ENCODE peak calls at places on chromosomes 5 and 9, in eight cellular contexts. B, O, N, X, Z, G, S and Q are unnamed samples.

GRCh38 chr5:142512041-142512679 is 173.7 kb downstream of the FGF1 start:
- DNase-seq in B (peak; percentile 56), O (no peak), N (no peak), X (peak; percentile 45), Z (peak; percentile 34), G (peak; percentile 83), S (no peak), Q (peak; percentile 37)

GRCh38 chr9:73042155-73042554 is 89.3 kb upstream of the ALDH1A1 start:
- DNase-seq in B (no peak), O (no peak), N (no peak), X (no peak), Z (no peak), G (no peak), S (no peak), Q (no peak)

GRCh38 chr5:114434396-114435219 is 72.7 kb downstream of the KCNN2 start:
- DNase-seq in B (no peak), O (no peak), N (no peak), X (no peak), Z (no peak), G (no peak), S (no peak), Q (no peak)

GRCh38 chr5:24364711-24365110 is 280.1 kb downstream of the CDH10 start:
- DNase-seq in B (no peak), O (no peak), N (no peak), X (no peak), Z (no peak), G (no peak), S (no peak), Q (no peak)

GRCh38 chr5:148559461-148559860 is 94.9 kb downstream of the HTR4 start:
- DNase-seq in B (no peak), O (no peak), N (no peak), X (no peak), Z (no peak), G (no peak), S (no peak), Q (no peak)

GRCh38 chr5:142866563-142867275 is 96.5 kb downstream of the ARHGAP26 start:
- DNase-seq in B (no peak), O (peak; percentile 8), N (no peak), X (no peak), Z (peak; percentile 43), G (peak; percentile 66), S (no peak), Q (peak; percentile 45)

GRCh38 chr9:16710888-16711287 is 159.6 kb downstream of the BNC2 start:
- DNase-seq in B (no peak), O (no peak), N (no peak), X (no peak), Z (no peak), G (no peak), S (no peak), Q (no peak)

GRCh38 chr9:96496368-96497116 is 46.6 kb downstream of the HABP4 start:
- DNase-seq in B (no peak), O (no peak), N (no peak), X (no peak), Z (no peak), G (no peak), S (no peak), Q (no peak)

GRCh38 chr9:107749787-107750444 is 260.3 kb upstream of the KLF4 start:
- DNase-seq in B (peak; percentile 95), O (no peak), N (peak; percentile 88), X (peak; percentile 93), Z (peak; percentile 80), G (peak; percentile 92), S (peak; percentile 81), Q (peak; percentile 68)

GRCh38 chr5:67827521-67827920 is 388.0 kb upstream of the PIK3R1 start:
- DNase-seq in B (no peak), O (no peak), N (no peak), X (no peak), Z (no peak), G (no peak), S (no peak), Q (no peak)

GRCh38 chr5:31809037-31809910 is 170.3 kb downstream of the PDZD2 start:
- DNase-seq in B (peak; percentile 78), O (no peak), N (no peak), X (peak; percentile 83), Z (peak; percentile 66), G (peak; percentile 56), S (peak; percentile 74), Q (peak; percentile 49)

GRCh38 chr9:76608562-76609254 is 149.7 kb downstream of the GCNT1 start:
- DNase-seq in B (no peak), O (no peak), N (no peak), X (no peak), Z (no peak), G (no peak), S (no peak), Q (no peak)

GRCh38 chr9:114497220-114497619 is 8.1 kb downstream of the WHRN start:
- DNase-seq in B (no peak), O (no peak), N (no peak), X (no peak), Z (no peak), G (no peak), S (no peak), Q (no peak)

GRCh38 chr9:70021026-70021571 is 22.5 kb upstream of the MAMDC2 start:
- DNase-seq in B (no peak), O (no peak), N (no peak), X (no peak), Z (no peak), G (no peak), S (no peak), Q (no peak)
- H3K27ac ChIP-seq in B (no peak overlapping the region), O (no peak overlapping the region), N (no peak overlapping the region), X (no peak overlapping the region), Z (no peak overlapping the region), G (no peak overlapping the region), S (no peak overlapping the region), Q (no peak overlapping the region)

DNA sequence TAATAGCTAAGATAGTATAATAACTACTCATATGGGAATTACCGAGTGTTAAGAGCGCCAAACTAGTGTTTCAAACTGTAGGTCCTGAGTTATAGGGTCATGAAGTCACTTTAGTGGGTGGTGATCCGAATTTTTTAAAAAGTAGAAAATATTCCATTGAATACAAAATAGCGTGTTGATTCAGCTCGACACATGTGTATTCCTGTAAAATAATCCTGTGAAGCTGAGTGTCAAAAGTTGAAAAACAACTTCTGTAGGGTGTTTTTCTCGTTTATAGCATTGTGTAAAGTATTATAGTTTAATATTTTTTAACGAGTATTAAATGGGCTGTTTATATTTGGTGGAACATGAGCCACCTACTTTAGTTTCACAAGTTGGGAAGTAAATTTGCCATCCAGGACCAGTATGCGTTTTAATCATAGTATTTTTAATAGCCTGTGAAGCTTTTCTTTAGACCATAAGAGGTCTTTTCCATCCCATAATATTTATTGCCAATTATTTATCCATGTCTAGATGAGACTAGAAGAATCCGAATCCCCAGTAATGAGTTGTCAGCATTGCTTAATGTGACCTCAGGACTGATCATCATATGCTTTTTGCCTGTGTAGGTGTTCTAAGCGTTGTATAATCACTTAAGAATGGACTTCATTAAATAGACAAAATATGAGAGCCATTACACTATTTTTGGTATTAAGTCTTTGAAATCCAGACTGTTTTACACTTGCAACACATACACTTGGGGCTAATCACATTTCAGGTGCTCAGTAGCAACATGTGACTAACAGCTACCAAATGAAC is 84.1 kb downstream of the PTPDC1 start:
- DNase-seq in B (no peak), O (no peak), N (no peak), X (no peak), Z (no peak), G (no peak), S (no peak), Q (no peak)
- H3K27ac ChIP-seq in B (peak overlapping the region; percentile 100), O (peak overlapping the region; percentile 15), N (peak overlapping the region; percentile 97), X (peak overlapping the region; percentile 100), Z (peak overlapping the region; percentile 56), G (peak overlapping the region; percentile 98), S (peak overlapping the region; percentile 99), Q (peak overlapping the region; percentile 99)

GRCh38 chr9:109117856-109118801 is 1.6 kb downstream of the TMEM245 start:
- DNase-seq in B (peak; percentile 63), O (peak; percentile 33), N (no peak), X (no peak), Z (no peak), G (peak; percentile 67), S (no peak), Q (peak; percentile 85)

GRCh38 chr9:109121218-109121796 is 1.6 kb upstream of the TMEM245 start:
- DNase-seq in B (no peak), O (no peak), N (no peak), X (no peak), Z (no peak), G (no peak), S (no peak), Q (no peak)

GRCh38 chr9:109119439-109120203 is at the start of gene TMEM245:
- DNase-seq in B (peak; percentile 98), O (peak; percentile 94), N (peak; percentile 97), X (peak; percentile 97), Z (peak; percentile 97), G (peak; percentile 98), S (peak; percentile 97), Q (peak; percentile 98)

GRCh38 chr9:109118802-109119438 is 827 bp downstream of the TMEM245 start:
- DNase-seq in B (peak; percentile 62), O (no peak), N (no peak), X (no peak), Z (peak; percentile 38), G (peak; percentile 52), S (no peak), Q (peak; percentile 32)

DNA sequence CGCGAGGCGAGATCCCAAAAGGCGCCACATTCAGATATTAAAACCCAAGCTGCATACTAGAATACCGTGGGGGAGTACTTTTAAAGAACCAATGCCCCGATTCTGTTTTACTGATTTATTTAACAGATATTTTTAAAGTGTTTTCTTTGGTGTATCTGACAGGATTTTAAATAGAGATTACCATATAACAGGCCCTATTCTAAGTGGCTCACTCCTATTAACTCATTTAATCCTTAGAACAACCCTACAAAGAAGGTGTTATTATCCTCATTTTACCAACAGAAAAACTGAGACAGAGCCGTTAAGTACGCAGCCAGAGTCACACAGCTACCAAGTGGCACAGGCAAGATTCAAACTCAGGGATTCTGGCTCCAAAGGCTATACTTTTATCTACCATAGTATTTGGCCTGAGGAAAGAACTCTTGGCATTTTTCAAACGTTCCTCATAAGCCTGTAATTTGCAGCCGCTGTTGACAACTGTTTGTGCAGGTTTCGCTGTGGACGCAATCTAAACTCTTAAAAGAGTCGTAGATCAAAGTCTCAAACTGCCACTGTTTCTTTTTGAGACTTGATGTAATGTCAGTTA is 550 bp upstream of the TMEM245 start:
- DNase-seq in B (no peak), O (no peak), N (no peak), X (no peak), Z (no peak), G (no peak), S (no peak), Q (no peak)
- H3K27ac ChIP-seq in B (no peak overlapping the region), O (no peak overlapping the region), N (peak overlapping the region; percentile 96), X (no peak overlapping the region), Z (no peak overlapping the region), G (no peak overlapping the region), S (no peak overlapping the region), Q (no peak overlapping the region)

GRCh38 chr9:95061916-95062600 is 255.5 kb downstream of the FANCC start:
- DNase-seq in B (no peak), O (no peak), N (no peak), X (no peak), Z (no peak), G (no peak), S (no peak), Q (no peak)
- H3K27ac ChIP-seq in B (peak overlapping the region; percentile 93), O (no peak overlapping the region), N (peak overlapping the region; percentile 14), X (peak overlapping the region; percentile 27), Z (peak overlapping the region; percentile 37), G (peak overlapping the region; percentile 0), S (no peak overlapping the region), Q (no peak overlapping the region)

GRCh38 chr5:78829811-78830499 is 155.2 kb downstream of the ARSB start:
- DNase-seq in B (peak; percentile 77), O (no peak), N (no peak), X (peak; percentile 82), Z (no peak), G (peak; percentile 68), S (no peak), Q (peak; percentile 92)
- H3K27ac ChIP-seq in B (no peak overlapping the region), O (no peak overlapping the region), N (no peak overlapping the region), X (peak overlapping the region; percentile 19), Z (no peak overlapping the region), G (no peak overlapping the region), S (no peak overlapping the region), Q (peak overlapping the region; percentile 78)

GRCh38 chr9:131961496-131961880 is 118.2 kb downstream of the MED27 start:
- DNase-seq in B (no peak), O (no peak), N (no peak), X (no peak), Z (no peak), G (no peak), S (no peak), Q (no peak)
- H3K27ac ChIP-seq in B (no peak overlapping the region), O (no peak overlapping the region), N (no peak overlapping the region), X (no peak overlapping the region), Z (no peak overlapping the region), G (no peak overlapping the region), S (no peak overlapping the region), Q (no peak overlapping the region)